ENCODE peak calls at places on chromosomes 11 and 22, in seven cellular contexts. W is lung; S is pancreas; R is H9; A is CD8-positive, alpha-beta T cell; L is mesenchymal stem cell; K is PC-3. E is an unnamed sample.

GRCh38 chr22:48651981-48652538 is 1175.6 kb downstream of the BRD1 start:
- DNase-seq in L (no peak), W (no peak), S (no peak), K (no peak), R (no peak), A (no peak), E (no peak)

GRCh38 chr11:57228600-57228999 is 8.4 kb downstream of the APLNR start:
- DNase-seq in W (no peak), A (no peak), L (no peak), R (no peak), S (no peak), K (no peak), E (no peak)

GRCh38 chr22:47209077-47209514 is 446.6 kb downstream of the TBC1D22A start:
- DNase-seq in L (no peak), R (no peak), W (peak), K (no peak), A (no peak), S (no peak), E (no peak)

GRCh38 chr22:37556750-37557149 is 3.5 kb upstream of the CDC42EP1 start:
- DNase-seq in L (no peak), R (peak), S (peak), K (no peak), A (no peak), W (no peak), E (no peak)

GRCh38 chr11:73140213-73141030 is 1.7 kb downstream of the FCHSD2 start:
- DNase-seq in A (no peak), K (peak), S (no peak), R (peak), W (peak), L (peak), E (no peak)

GRCh38 chr11:112297248-112297866 is 36.7 kb upstream of the PLET1 start:
- DNase-seq in K (no peak), S (no peak), R (no peak), W (no peak), A (no peak), L (no peak), E (no peak)

GRCh38 chr11:43984519-43985385 is 42.3 kb downstream of the C11orf96 start:
- DNase-seq in S (peak), L (no peak), A (no peak), W (peak), R (no peak), K (no peak), E (no peak)

GRCh38 chr11:1472180-1473005 is 14.2 kb downstream of the MOB2 start:
- DNase-seq in W (no peak), L (no peak), S (peak), R (no peak), K (no peak), A (no peak), E (no peak)

GRCh38 chr11:110317516-110317932 is 21.1 kb upstream of the RDX start:
- DNase-seq in S (no peak), W (no peak), R (no peak), L (peak), K (peak), A (no peak), E (no peak)

GRCh38 chr11:37770145-37770544 is 1172.1 kb upstream of the RAG2 start:
- DNase-seq in A (no peak), S (no peak), R (no peak), L (no peak), W (no peak), K (peak), E (no peak)

GRCh38 chr11:94449437-94449836 is 44.2 kb downstream of the MRE11 start:
- DNase-seq in K (peak), S (no peak), W (no peak), R (no peak), A (no peak), L (peak), E (no peak)

GRCh38 chr11:79564288-79564925 is 123.6 kb upstream of the TENM4 start:
- DNase-seq in S (no peak), L (no peak), A (no peak), R (no peak), W (peak), K (no peak), E (no peak)

GRCh38 chr11:128789497-128790080 is 77.5 kb downstream of the KCNJ1 start:
- DNase-seq in S (no peak), K (no peak), A (no peak), L (no peak), R (no peak), W (no peak), E (no peak)

GRCh38 chr22:38429460-38430128 is 25.4 kb downstream of the KCNJ4 start:
- DNase-seq in S (no peak), L (peak), K (no peak), W (no peak), A (no peak), R (peak), E (no peak)

GRCh38 chr11:108984021-108984420 is 319.2 kb downstream of the DDX10 start:
- DNase-seq in L (no peak), S (no peak), R (no peak), W (no peak), A (no peak), K (no peak), E (no peak)

GRCh38 chr11:67345949-67346819 is 7.2 kb downstream of the POLD4 start:
- DNase-seq in L (peak), S (peak), W (peak), R (no peak), K (peak), A (no peak), E (peak)

GRCh38 chr11:72778535-72779494 is 15.0 kb downstream of the STARD10 start:
- DNase-seq in R (no peak), L (no peak), K (no peak), S (peak), W (no peak), A (no peak), E (no peak)

GRCh38 chr11:61820174-61820573 is 3.4 kb upstream of the FADS1 start:
- DNase-seq in S (no peak), R (no peak), A (no peak), K (peak), W (no peak), L (peak), E (no peak)

GRCh38 chr22:45310331-45311032 is 748 bp downstream of the FAM118A start:
- DNase-seq in W (no peak), A (no peak), R (no peak), L (no peak), S (peak), K (no peak), E (no peak)

GRCh38 chr22:24087071-24087795 is 76.1 kb downstream of the CABIN1 start:
- DNase-seq in W (no peak), A (no peak), K (no peak), R (no peak), S (no peak), L (no peak), E (no peak)

GRCh38 chr22:20437253-20438065 is at the start of gene SCARF2:
- DNase-seq in S (peak), A (no peak), W (no peak), L (peak), R (peak), K (no peak), E (no peak)

GRCh38 chr11:70193411-70194292 is 9.4 kb upstream of the FADD start:
- DNase-seq in W (no peak), R (no peak), K (no peak), L (no peak), S (no peak), A (no peak), E (no peak)

GRCh38 chr22:29385748-29386147 is 2.6 kb downstream of the AP1B1 start:
- DNase-seq in K (no peak), L (no peak), R (no peak), W (no peak), A (no peak), S (no peak), E (no peak)

GRCh38 chr11:100888836-100889235 is 201.7 kb downstream of the ARHGAP42 start:
- DNase-seq in R (no peak), K (no peak), L (peak), W (no peak), A (no peak), S (no peak), E (no peak)

GRCh38 chr22:41521166-41521565 is 23.1 kb downstream of the POLR3H start:
- DNase-seq in A (no peak), L (no peak), S (no peak), R (no peak), K (no peak), W (no peak), E (no peak)

GRCh38 chr22:49404576-49405199 is 423.0 kb downstream of the BRD1 start:
- DNase-seq in L (no peak), W (no peak), A (no peak), R (peak), K (no peak), S (no peak), E (no peak)

GRCh38 chr11:48055292-48056132 is 75.2 kb downstream of the PTPRJ start:
- DNase-seq in W (peak), R (no peak), K (peak), S (no peak), A (peak), L (peak), E (peak)

GRCh38 chr11:2461253-2462091 is 16.7 kb downstream of the KCNQ1 start:
- DNase-seq in R (no peak), A (no peak), K (no peak), W (no peak), S (no peak), L (no peak), E (no peak)

GRCh38 chr11:23723861-23724260 is 773.0 kb upstream of the LUZP2 start:
- DNase-seq in W (no peak), S (no peak), R (no peak), K (peak), A (no peak), L (no peak), E (no peak)

GRCh38 chr22:45626198-45626651 is 45.4 kb upstream of the ATXN10 start:
- DNase-seq in S (peak), R (no peak), W (peak), L (no peak), A (no peak), K (peak), E (peak)

GRCh38 chr22:39997939-39998726 is 3.4 kb downstream of the FAM83F start:
- DNase-seq in W (no peak), A (no peak), K (peak), S (peak), L (peak), R (peak), E (peak)

GRCh38 chr11:126197277-126197939 is 14.0 kb downstream of the RPUSD4 start:
- DNase-seq in R (no peak), L (peak), W (no peak), S (no peak), K (no peak), A (no peak), E (no peak)

GRCh38 chr22:42074153-42074750 is at the start of gene PHETA2:
- DNase-seq in W (no peak), L (no peak), S (peak), K (no peak), R (peak), A (peak), E (peak)

GRCh38 chr11:117145393-117145761 is 1.3 kb downstream of the PAFAH1B2 start:
- DNase-seq in S (no peak), W (no peak), K (peak), A (no peak), R (no peak), L (peak), E (peak)

GRCh38 chr22:22923379-22923778 is 35.8 kb downstream of the IGLL5 start:
- DNase-seq in W (no peak), K (no peak), L (no peak), S (no peak), A (no peak), R (no peak), E (no peak)

GRCh38 chr22:17093081-17093480 is 8.3 kb downstream of the IL17RA start:
- DNase-seq in R (no peak), W (no peak), K (no peak), S (no peak), L (no peak), A (no peak), E (no peak)

GRCh38 chr11:93525601-93526000 is 17.6 kb downstream of the SMCO4 start:
- DNase-seq in K (no peak), W (no peak), R (no peak), S (no peak), L (peak), A (no peak), E (no peak)

GRCh38 chr11:65396769-65397745 is 10.6 kb downstream of the FRMD8 start:
- DNase-seq in R (no peak), A (no peak), L (no peak), S (peak), W (no peak), K (no peak), E (no peak)

GRCh38 chr11:68749061-68749491 is 2.2 kb downstream of the TESMIN start:
- DNase-seq in K (no peak), A (no peak), S (no peak), R (peak), W (no peak), L (no peak), E (no peak)

DNA sequence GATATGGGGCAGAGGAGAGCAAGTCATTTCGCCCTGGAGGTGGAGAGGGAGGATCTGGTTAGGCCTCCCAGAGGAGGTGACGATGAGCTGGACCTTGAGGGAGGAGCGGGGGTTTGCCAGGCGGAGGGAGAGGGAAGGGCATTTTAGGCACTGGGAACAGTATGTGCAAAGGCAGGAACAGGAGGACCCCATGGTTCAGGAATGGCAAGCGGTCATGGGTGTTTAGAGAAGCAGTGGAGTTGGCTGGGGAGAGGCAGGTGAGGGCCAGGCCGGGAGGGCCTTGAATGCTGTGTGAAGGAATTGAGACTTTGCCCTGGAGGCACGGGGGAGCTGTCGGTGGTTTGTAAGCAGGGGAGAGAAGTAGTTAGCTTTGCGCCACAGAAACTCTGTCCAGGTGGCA is 10.3 kb downstream of the PRDM11 start:
- DNase-seq in R (no peak), A (no peak), W (no peak), K (no peak), S (no peak), L (no peak), E (no peak)
- H3K27ac ChIP-seq in R (no peak), A (no peak), W (no peak), K (no peak), S (no peak), L (no peak), E (no peak)

GRCh38 chr22:36303115-36303467 is 50.2 kb downstream of the APOL1 start:
- DNase-seq in W (no peak), S (no peak), R (no peak), A (no peak), K (no peak), L (no peak), E (no peak)

GRCh38 chr22:36303874-36304273 is 50.9 kb downstream of the APOL1 start:
- DNase-seq in W (no peak), R (no peak), K (peak), L (no peak), A (no peak), S (no peak), E (peak)

GRCh38 chr22:36305813-36306212 is 52.9 kb downstream of the APOL1 start:
- DNase-seq in A (no peak), W (no peak), K (no peak), L (no peak), R (no peak), S (no peak), E (no peak)

GRCh38 chr22:36306227-36306626 is 53.3 kb downstream of the APOL1 start:
- DNase-seq in W (no peak), L (no peak), S (no peak), R (no peak), A (no peak), K (no peak), E (no peak)

GRCh38 chr22:36304429-36304828 is 51.5 kb downstream of the APOL1 start:
- DNase-seq in A (no peak), W (no peak), K (peak), R (no peak), S (no peak), L (peak), E (peak)
- H3K27ac ChIP-seq in A (no peak), W (no peak), K (peak), R (no peak), S (no peak), L (peak), E (peak)

GRCh38 chr22:26586556-26587325 is 3.2 kb downstream of the TPST2 start:
- DNase-seq in K (no peak), S (no peak), A (peak), R (no peak), W (no peak), L (no peak), E (no peak)
- H3K27ac ChIP-seq in K (no peak), S (no peak), A (peak), R (no peak), W (no peak), L (no peak), E (no peak)

DNA sequence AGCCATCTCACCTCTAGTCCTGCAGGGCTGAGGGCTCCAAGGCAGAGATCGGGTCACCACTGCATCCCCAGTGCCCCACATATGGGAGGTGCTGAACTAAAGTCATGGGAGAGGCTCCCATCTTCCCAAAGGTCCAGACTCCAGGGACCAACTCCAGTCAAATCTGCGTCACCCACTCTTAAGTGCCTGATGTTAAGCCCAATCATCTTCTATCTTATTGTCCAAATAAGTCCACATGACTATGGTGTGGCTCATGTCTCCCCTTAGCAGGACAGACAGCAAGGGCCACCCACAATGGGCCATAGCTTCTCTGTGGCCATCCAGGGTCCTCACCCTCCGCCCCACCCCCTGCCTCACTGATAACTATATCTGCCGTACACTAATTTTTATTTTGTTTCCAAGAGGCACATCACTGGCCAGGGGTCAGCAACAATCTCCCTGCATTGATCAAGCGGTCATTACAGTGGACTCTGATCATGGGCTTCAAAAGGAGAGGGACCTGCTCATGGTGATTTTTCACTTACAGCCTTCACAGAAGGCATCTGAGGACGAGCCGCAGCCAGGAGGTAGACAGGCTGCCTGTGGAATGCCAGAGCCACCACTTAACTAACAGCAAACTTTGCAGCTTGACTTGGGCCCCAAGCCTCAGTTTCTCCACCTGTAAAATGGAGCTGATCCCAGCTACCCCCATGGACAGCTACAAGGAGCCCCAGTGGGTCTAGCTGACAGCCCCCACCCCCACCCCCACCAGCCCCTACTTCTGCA is 23.3 kb downstream of the MYH9 start:
- DNase-seq in R (no peak), K (no peak), A (no peak), W (no peak), S (no peak), L (peak), E (no peak)
- H3K27ac ChIP-seq in R (no peak), K (peak), A (peak), W (peak), S (peak), L (peak), E (peak)

DNA sequence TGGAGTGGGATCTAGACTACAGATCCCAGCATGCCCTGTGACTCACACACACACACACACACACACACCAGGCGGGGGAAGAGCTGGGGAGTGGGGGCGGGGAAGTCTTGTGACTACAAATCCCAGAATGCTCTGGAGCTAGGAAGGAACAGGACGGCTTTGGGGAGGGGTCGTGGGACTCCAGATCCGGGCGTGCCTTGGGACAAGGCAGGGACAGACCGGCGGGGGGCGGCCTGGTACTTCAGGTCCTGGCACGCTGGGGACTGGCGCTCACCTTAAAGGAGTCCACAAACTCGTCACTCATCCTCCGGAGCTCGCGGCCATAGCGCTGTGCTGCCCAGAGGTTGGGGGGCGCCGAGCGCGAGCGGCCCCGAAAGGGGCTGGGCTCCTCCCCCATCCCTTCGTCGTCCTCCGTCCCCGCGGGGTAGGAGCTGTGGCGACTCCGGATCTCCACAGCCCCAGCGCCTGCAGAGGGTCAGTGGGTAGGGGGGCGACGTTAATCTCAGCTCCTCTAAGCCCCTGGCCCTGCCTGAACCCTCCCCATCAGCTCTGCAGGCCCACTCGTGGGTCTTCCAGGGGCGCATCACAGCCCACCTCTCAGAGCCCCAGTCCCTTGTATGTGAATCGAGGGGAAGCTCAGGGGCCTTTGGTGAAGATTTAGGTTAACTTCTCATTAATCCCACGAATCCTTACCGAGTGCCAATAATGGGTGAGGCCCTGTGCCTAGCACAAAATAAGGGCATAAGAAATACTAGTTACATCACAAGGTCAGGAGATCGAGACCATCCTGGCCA is 12.9 kb downstream of the BAD start:
- DNase-seq in A (peak), R (peak), W (peak), K (peak), S (peak), L (peak), E (peak)
- H3K27ac ChIP-seq in A (peak), R (no peak), W (peak), K (peak), S (peak), L (peak), E (peak)

DNA sequence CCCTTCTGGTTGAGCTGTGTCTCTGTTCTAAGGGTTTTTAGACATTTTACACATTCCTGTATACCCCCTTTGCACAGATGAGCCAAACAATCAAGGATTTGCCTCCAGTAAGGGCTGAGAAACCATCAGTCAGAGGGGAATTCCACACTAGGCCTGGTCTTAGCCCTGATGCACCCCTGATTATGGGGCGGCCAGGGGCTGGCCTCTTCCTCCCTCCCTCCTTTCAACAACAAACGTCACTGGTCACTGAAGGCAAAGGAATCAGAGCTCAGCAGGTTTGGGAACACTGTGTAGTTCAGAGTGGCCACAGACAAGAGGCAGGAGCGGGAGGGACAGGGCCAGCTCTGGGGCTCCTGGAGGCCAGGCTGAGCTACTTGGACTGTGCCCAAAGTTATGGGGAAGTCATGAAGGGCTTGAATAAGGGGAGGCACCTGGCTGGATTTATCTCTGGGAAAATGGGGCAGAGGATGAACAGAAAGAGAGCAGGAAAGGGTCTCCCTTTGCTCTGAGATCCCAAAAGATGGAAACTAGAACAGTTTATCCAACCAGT is 1.5 kb downstream of the MOGAT2 start:
- DNase-seq in A (no peak), L (no peak), S (no peak), R (no peak), W (no peak), K (no peak), E (no peak)
- H3K27ac ChIP-seq in A (no peak), L (no peak), S (no peak), R (no peak), W (no peak), K (no peak), E (no peak)